ENCODE peak calls at places on chromosomes 13 and 19, in eight cellular contexts. J is endothelial cell, K is HFFc6, S is uterus, M is AG09309, Z is hepatocyte, H is osteocyte, Y is GM13977. E is an unnamed sample.

GRCh38 chr19:44588753-44589112 is 24.6 kb upstream of the IGSF23 start:
- DNase-seq in Z (peak), S (no peak), M (no peak), H (no peak), Y (no peak), K (no peak), J (no peak), E (no peak)

GRCh38 chr13:32272021-32272695 is 43.0 kb downstream of the ZAR1L start:
- DNase-seq in Z (no peak), H (no peak), Y (no peak), S (no peak), K (no peak), J (no peak), M (no peak), E (no peak)

GRCh38 chr13:99995104-99995502 is 13.5 kb downstream of the ZIC2 start:
- DNase-seq in K (no peak), Z (no peak), Y (no peak), M (no peak), S (no peak), J (no peak), H (no peak), E (no peak)

GRCh38 chr19:656751-657559 is 6.1 kb downstream of the RNF126 start:
- DNase-seq in K (no peak), S (no peak), H (no peak), J (no peak), M (no peak), Z (no peak), Y (no peak), E (no peak)

GRCh38 chr19:38389101-38389925 is 816 bp downstream of the SPRED3 start:
- DNase-seq in J (peak), S (no peak), H (no peak), Z (peak), K (peak), Y (peak), M (no peak), E (no peak)

GRCh38 chr13:30792257-30793000 is 57.1 kb downstream of the ALOX5AP start:
- DNase-seq in H (peak), Y (no peak), J (no peak), Z (peak), M (peak), S (peak), K (peak), E (no peak)

GRCh38 chr13:52411629-52412028 is 5.7 kb upstream of the THSD1 start:
- DNase-seq in Z (peak), K (peak), J (no peak), M (peak), S (no peak), Y (peak), H (no peak), E (no peak)

GRCh38 chr19:19552811-19553210 is 14.7 kb downstream of the CILP2 start:
- DNase-seq in K (no peak), S (no peak), J (peak), M (no peak), Y (peak), Z (peak), H (no peak), E (no peak)

GRCh38 chr13:44382635-44383145 is 9.1 kb downstream of the SERP2 start:
- DNase-seq in M (no peak), K (no peak), Z (no peak), H (no peak), Y (no peak), S (no peak), J (no peak), E (no peak)

GRCh38 chr13:99384468-99384867 is 77.3 kb upstream of the GPR183 start:
- DNase-seq in K (no peak), Y (no peak), J (no peak), H (peak), S (no peak), Z (no peak), M (no peak), E (no peak)

GRCh38 chr13:83881917-83882625 is at the start of gene SLITRK1:
- DNase-seq in J (peak), H (peak), M (no peak), K (peak), Y (no peak), S (no peak), Z (peak), E (no peak)

GRCh38 chr13:60679928-60680693 is 283.1 kb downstream of the TDRD3 start:
- DNase-seq in K (no peak), J (no peak), S (no peak), Z (no peak), M (no peak), Y (no peak), H (no peak), E (no peak)

GRCh38 chr13:44271915-44272341 is 101.7 kb upstream of the SERP2 start:
- DNase-seq in Z (no peak), K (no peak), M (no peak), H (no peak), J (no peak), Y (no peak), S (peak), E (no peak)

GRCh38 chr19:58134244-58134643 is 16.3 kb downstream of the ZNF329 start:
- DNase-seq in S (no peak), Z (no peak), H (no peak), Y (no peak), K (no peak), M (no peak), J (no peak), E (no peak)

GRCh38 chr19:58516964-58517833 is 2.4 kb downstream of the ZBTB45 start:
- DNase-seq in H (no peak), S (no peak), M (no peak), Z (no peak), Y (no peak), J (no peak), K (no peak), E (no peak)

GRCh38 chr13:28473044-28473443 is 21.9 kb downstream of the FLT1 start:
- DNase-seq in M (no peak), J (no peak), Y (no peak), H (no peak), K (no peak), Z (no peak), S (no peak), E (no peak)

GRCh38 chr19:17947815-17948473 is 15.1 kb downstream of the CCDC124 start:
- DNase-seq in Y (peak), J (peak), S (peak), H (peak), K (peak), Z (peak), M (peak), E (peak)

GRCh38 chr13:27967203-27967735 is 1.8 kb downstream of the CDX2 start:
- DNase-seq in H (peak), Z (no peak), J (no peak), K (no peak), S (no peak), Y (peak), M (no peak), E (no peak)

GRCh38 chr19:43739836-43740235 is 14.9 kb downstream of the SMG9 start:
- DNase-seq in J (no peak), S (no peak), Y (no peak), H (no peak), Z (no peak), K (no peak), M (no peak), E (no peak)

GRCh38 chr13:106997696-106998095 is 429.8 kb upstream of the ARGLU1 start:
- DNase-seq in Z (no peak), H (no peak), Y (no peak), J (no peak), K (no peak), S (no peak), M (no peak), E (no peak)

GRCh38 chr19:4186087-4186993 is 3.9 kb downstream of the ANKRD24 start:
- DNase-seq in Z (peak), J (peak), H (peak), K (peak), M (no peak), Y (peak), S (peak), E (no peak)

GRCh38 chr13:26075498-26075897 is 23.7 kb upstream of the SHISA2 start:
- DNase-seq in M (no peak), H (no peak), K (no peak), Z (no peak), Y (no peak), J (no peak), S (no peak), E (no peak)

GRCh38 chr13:105048685-105049084 is 1486.8 kb downstream of the EFNB2 start:
- DNase-seq in J (no peak), Z (no peak), S (no peak), K (no peak), Y (peak), H (no peak), M (no peak), E (peak)

GRCh38 chr13:112346173-112346898 is 29.8 kb upstream of the SPACA7 start:
- DNase-seq in K (no peak), M (no peak), S (no peak), Z (peak), J (peak), H (no peak), Y (no peak), E (no peak)

GRCh38 chr13:74554581-74555290 is 420.5 kb upstream of the KLF12 start:
- DNase-seq in Y (no peak), K (no peak), H (no peak), S (no peak), M (no peak), J (no peak), Z (no peak), E (no peak)

GRCh38 chr19:17557461-17557860 is 2.0 kb downstream of the COLGALT1 start:
- DNase-seq in Y (no peak), K (no peak), Z (no peak), J (no peak), H (no peak), M (no peak), S (no peak), E (no peak)

GRCh38 chr19:16714702-16715294 is 4.8 kb upstream of the NWD1 start:
- DNase-seq in J (peak), K (peak), Y (peak), M (no peak), H (no peak), Z (peak), S (no peak), E (peak)

GRCh38 chr19:44539236-44539819 is 9.9 kb upstream of the CEACAM20 start:
- DNase-seq in J (no peak), Y (no peak), S (no peak), Z (no peak), H (no peak), K (no peak), M (no peak), E (no peak)

GRCh38 chr13:49450105-49450819 is 6.2 kb downstream of the SETDB2 start:
- DNase-seq in Y (no peak), J (no peak), M (no peak), S (no peak), Z (no peak), H (no peak), K (no peak), E (no peak)

GRCh38 chr19:35862528-35862927 is 5.8 kb downstream of the KIRREL2 start:
- DNase-seq in Z (no peak), K (no peak), Y (no peak), S (no peak), J (no peak), M (no peak), H (no peak), E (no peak)

GRCh38 chr13:84655677-84656076 is 773.4 kb upstream of the SLITRK1 start:
- DNase-seq in Z (no peak), K (peak), S (no peak), Y (no peak), M (no peak), J (no peak), H (no peak), E (no peak)

GRCh38 chr13:46127336-46128023 is 22.6 kb upstream of the CPB2 start:
- DNase-seq in J (no peak), K (no peak), M (no peak), H (no peak), S (no peak), Y (no peak), Z (no peak), E (no peak)

GRCh38 chr13:32783067-32783466 is 196.8 kb downstream of the PDS5B start:
- DNase-seq in K (peak), S (no peak), J (no peak), M (peak), H (no peak), Z (no peak), Y (no peak), E (no peak)

GRCh38 chr13:106589716-106590115 is 21.8 kb upstream of the ARGLU1 start:
- DNase-seq in Y (no peak), S (no peak), J (no peak), K (no peak), H (no peak), Z (no peak), M (no peak), E (no peak)

GRCh38 chr13:32376642-32377418 is 51.1 kb downstream of the N4BP2L1 start:
- DNase-seq in Z (no peak), M (no peak), Y (no peak), K (no peak), S (no peak), J (no peak), H (no peak), E (no peak)

GRCh38 chr13:24313449-24313848 is 4.1 kb downstream of the C1QTNF9 start:
- DNase-seq in K (peak), M (no peak), H (no peak), J (no peak), Y (no peak), Z (no peak), S (no peak), E (no peak)

GRCh38 chr19:3818479-3818878 is 32.3 kb upstream of the MATK start:
- DNase-seq in H (no peak), S (no peak), Y (no peak), J (no peak), K (peak), Z (no peak), M (peak), E (no peak)

GRCh38 chr13:51221674-51222509 is at the start of gene FAM124A:
- DNase-seq in J (peak), Y (peak), M (no peak), K (no peak), Z (peak), S (peak), H (no peak), E (peak)

GRCh38 chr13:32527151-32527550 is 11.4 kb downstream of the N4BP2L2 start:
- DNase-seq in H (no peak), K (no peak), Z (no peak), J (no peak), M (no peak), S (no peak), Y (no peak), E (no peak)

GRCh38 chr19:53696951-53697350 is 65.2 kb downstream of the DPRX start:
- DNase-seq in Z (no peak), J (no peak), Y (no peak), S (no peak), K (no peak), H (no peak), M (no peak), E (no peak)
- TF ChIP-seq CTCF in Z (no peak), J (no peak), Y (no peak), S (no peak), K (no peak), H (no peak), M (no peak), E (no peak)

DNA sequence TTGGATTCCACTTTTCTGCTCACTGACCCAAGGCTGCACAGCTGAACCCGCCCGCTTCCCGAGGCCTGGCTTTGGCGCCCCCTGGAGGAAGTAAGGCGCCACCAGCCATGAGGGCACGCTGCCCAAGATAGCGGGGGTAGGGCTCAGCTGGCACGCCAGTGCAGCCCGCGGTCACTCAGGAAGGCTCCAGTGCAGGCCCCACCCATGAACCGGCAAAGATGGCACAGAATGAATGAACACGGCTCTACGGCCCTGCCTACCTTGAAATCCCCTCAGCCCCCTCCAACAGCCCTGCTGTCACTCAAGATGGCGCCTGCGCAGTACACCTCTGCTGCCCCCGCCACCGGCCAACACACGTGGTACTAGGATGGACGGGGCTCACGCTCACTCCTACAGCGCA is 3.0 kb downstream of the PEG3 start:
- DNase-seq in Y (no peak), Z (no peak), H (no peak), K (no peak), M (no peak), J (no peak), S (peak), E (no peak)
- TF ChIP-seq CTCF in Y (no peak), Z (no peak), H (no peak), K (no peak), M (no peak), J (no peak), S (peak), E (no peak)

GRCh38 chr19:40530091-40530901 is 46.4 kb upstream of the SHKBP1 start:
- DNase-seq in H (no peak), M (no peak), Z (peak), Y (peak), S (no peak), K (no peak), J (peak), E (no peak)
- TF ChIP-seq CTCF in H (peak), M (peak), Z (peak), Y (peak), S (peak), K (peak), J (no peak), E (peak)

DNA sequence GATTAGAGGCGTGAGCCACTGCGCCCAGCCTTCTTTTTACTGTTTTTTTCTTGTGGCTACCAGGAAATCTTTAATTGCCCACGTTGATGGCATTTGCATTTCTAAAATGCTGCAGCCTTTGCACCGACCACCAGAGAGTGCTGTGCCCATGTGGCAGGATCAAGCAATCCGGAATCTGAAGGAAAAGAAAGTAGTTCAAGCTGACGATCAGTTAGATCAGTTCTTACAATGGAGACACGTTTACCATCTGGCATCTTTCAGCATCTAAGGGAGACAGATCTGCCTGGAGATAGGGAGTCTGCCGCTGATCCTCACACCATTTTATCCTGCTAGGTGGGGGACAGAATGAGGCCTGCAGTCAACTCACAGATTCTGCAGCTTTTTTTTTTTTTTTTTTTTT is 19.9 kb downstream of the TINCR start:
- DNase-seq in M (no peak), S (no peak), Y (peak), J (peak), Z (peak), H (no peak), K (peak), E (no peak)
- TF ChIP-seq CTCF in M (peak), S (no peak), Y (peak), J (peak), Z (peak), H (peak), K (peak), E (peak)

DNA sequence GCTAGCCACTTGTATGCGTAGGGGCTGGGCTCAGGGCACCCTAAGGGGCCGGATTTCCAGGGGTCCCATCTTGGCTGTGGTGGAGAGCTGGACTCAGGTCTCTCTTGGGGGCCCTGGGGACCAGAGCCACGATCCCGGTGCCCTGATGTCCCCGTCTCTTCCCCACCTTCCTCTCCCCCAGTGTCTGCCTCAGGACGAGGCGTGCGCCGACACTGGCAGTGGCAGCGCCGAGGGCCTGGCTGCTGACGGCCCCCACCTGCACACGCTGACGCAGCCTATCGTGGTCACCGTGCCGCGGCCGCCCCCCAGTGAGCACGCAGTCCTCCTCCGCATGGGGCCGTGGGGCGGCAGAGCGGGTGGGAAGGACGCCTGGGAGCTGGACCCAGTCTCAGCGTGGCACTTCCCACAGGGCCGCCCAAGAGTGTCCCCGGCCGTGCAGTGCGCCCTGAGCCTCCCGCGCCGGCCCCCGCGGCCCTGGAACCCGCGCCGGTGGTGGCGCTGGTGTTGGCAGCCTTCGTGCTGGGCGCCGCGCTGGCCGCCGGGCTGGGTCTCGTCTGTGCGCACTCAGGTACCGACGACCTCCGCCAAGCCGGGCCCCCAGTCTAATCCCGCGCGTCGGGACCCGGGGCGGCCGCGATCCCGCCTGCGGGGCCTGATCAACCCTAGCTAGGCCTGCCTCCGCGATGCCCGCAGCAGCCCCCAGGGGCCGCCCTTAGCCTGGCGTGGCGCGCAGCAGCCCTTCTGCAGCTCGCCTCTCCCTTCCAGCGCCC is 2.7 kb upstream of the SNAPC2 start:
- DNase-seq in H (no peak), K (peak), M (no peak), J (peak), S (peak), Y (peak), Z (peak), E (peak)
- TF ChIP-seq CTCF in H (peak), K (peak), M (peak), J (no peak), S (peak), Y (peak), Z (peak), E (peak)

DNA sequence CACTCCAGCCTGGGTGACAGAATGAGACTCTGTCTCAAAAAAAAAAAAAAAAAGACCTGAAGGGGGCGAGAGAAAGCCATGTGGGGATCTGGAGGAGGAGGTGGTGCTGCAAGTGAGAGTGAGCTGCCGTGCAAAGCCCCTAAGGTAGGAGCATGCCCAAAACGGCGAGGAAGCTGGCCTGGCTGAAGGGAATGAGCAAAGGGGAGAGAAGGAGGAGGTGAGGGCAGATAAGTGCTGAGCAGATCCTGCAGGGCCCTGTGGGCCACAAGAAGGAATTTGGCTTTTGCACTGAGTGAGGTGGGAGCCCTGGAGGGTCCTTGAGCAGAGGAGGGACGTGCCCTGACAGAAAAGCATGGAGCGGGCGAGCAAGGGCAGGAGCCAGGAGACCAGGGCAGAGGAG is 19.4 kb upstream of the ADGRE5 start:
- DNase-seq in Z (no peak), S (peak), Y (peak), H (no peak), K (no peak), M (no peak), J (no peak), E (peak)
- TF ChIP-seq CTCF in Z (no peak), S (no peak), Y (peak), H (peak), K (peak), M (peak), J (no peak), E (peak)

DNA sequence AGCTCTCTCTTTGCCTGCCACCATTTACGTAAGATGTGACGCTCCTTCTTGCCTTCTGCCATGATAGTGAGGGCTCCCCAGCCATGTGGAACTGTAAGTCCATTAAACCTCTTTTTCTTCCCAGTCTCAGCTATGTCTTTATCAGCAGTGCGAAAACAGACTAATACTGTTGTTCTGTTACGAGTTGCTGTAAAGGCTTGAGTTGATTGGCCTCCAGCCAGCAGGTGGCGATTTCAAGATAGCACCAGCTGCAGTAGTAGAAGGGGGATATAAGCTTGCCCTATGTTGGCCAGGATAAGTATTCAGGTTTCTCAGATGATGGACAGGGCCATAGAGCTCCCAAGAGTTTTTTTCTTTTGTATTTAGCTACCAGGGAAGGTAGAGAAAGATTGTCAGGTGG is 385.5 kb downstream of the MZT1 start:
- DNase-seq in Y (no peak), S (no peak), Z (no peak), J (no peak), H (no peak), M (no peak), K (no peak), E (no peak)
- TF ChIP-seq CTCF in Y (peak), S (no peak), Z (no peak), J (no peak), H (no peak), M (no peak), K (no peak), E (no peak)

GRCh38 chr13:66528139-66528538 is 702.0 kb downstream of the PCDH9 start:
- DNase-seq in Z (no peak), K (no peak), M (no peak), Y (no peak), S (no peak), H (no peak), J (no peak), E (no peak)
- TF ChIP-seq CTCF in Z (no peak), K (no peak), M (no peak), Y (no peak), S (no peak), H (no peak), J (no peak), E (no peak)

E was measured in GM06990.